ENCODE peak calls at places on chromosomes 3 and 15, in five cellular contexts. Z, E, P, X and J are unnamed samples.
A peak's percentile ranks its signal among the peaks of the same experiment; 100 is the strongest.

GRCh38 chr15:29668120-29668602 is 154.1 kb downstream of the TJP1 start:
- DNase-seq in Z (peak; percentile 1), E (peak; percentile 88), P (peak; percentile 71), X (no peak), J (peak; percentile 90)

GRCh38 chr3:15405448-15406050 is 21.8 kb downstream of the METTL6 start:
- DNase-seq in Z (peak; percentile 40), E (peak; percentile 30), P (peak; percentile 21), X (no peak), J (peak; percentile 51)

GRCh38 chr3:12224181-12225147 is 64.4 kb upstream of the PPARG start:
- DNase-seq in Z (no peak), E (no peak), P (no peak), X (no peak), J (peak; percentile 81)

GRCh38 chr3:186506846-186507245 is 37.3 kb downstream of the CRYGS start:
- DNase-seq in Z (no peak), E (no peak), P (no peak), X (no peak), J (no peak)

GRCh38 chr15:71476823-71477222 is 333.5 kb upstream of the NR2E3 start:
- DNase-seq in Z (no peak), E (no peak), P (no peak), X (no peak), J (no peak)

GRCh38 chr3:157125101-157125500 is 34.8 kb downstream of the CCNL1 start:
- DNase-seq in Z (no peak), E (no peak), P (no peak), X (no peak), J (no peak)

GRCh38 chr3:45123841-45124269 is 22.3 kb downstream of the CDCP1 start:
- DNase-seq in Z (no peak), E (peak; percentile 88), P (peak; percentile 72), X (no peak), J (peak; percentile 47)

GRCh38 chr3:60456180-60456579 is 795.1 kb downstream of the FHIT start:
- DNase-seq in Z (peak; percentile 57), E (no peak), P (no peak), X (no peak), J (no peak)

GRCh38 chr3:194270627-194271458 is 80.3 kb downstream of the CPN2 start:
- DNase-seq in Z (no peak), E (peak; percentile 15), P (no peak), X (no peak), J (peak; percentile 97)

GRCh38 chr15:57060799-57061198 is 142.4 kb downstream of the TCF12 start:
- DNase-seq in Z (no peak), E (peak; percentile 3), P (peak; percentile 14), X (no peak), J (no peak)

GRCh38 chr15:96355561-96356129 is 25.1 kb downstream of the NR2F2 start:
- DNase-seq in Z (no peak), E (no peak), P (no peak), X (no peak), J (no peak)

GRCh38 chr3:44128057-44128775 is 113.5 kb upstream of the TOPAZ1 start:
- DNase-seq in Z (no peak), E (no peak), P (no peak), X (no peak), J (no peak)

GRCh38 chr15:79592126-79592525 is 160.0 kb downstream of the MINAR1 start:
- DNase-seq in Z (no peak), E (no peak), P (no peak), X (no peak), J (no peak)

GRCh38 chr3:119918992-119919933 is 137.4 kb downstream of the NR1I2 start:
- DNase-seq in Z (no peak), E (no peak), P (no peak), X (no peak), J (no peak)

GRCh38 chr15:40838756-40839155 is 5.1 kb upstream of the SPINT1 start:
- DNase-seq in Z (no peak), E (no peak), P (no peak), X (no peak), J (no peak)

GRCh38 chr3:119221779-119222320 is 18.8 kb downstream of the B4GALT4 start:
- DNase-seq in Z (no peak), E (no peak), P (peak; percentile 39), X (no peak), J (no peak)

GRCh38 chr15:50134524-50135024 is 15.5 kb upstream of the ATP8B4 start:
- DNase-seq in Z (peak; percentile 80), E (no peak), P (no peak), X (no peak), J (peak; percentile 59)

GRCh38 chr15:72468103-72468502 is 6.0 kb upstream of the ARIH1 start:
- DNase-seq in Z (no peak), E (no peak), P (no peak), X (no peak), J (no peak)

GRCh38 chr3:188272481-188273372 is 118.8 kb downstream of the LPP start:
- DNase-seq in Z (peak; percentile 37), E (no peak), P (peak; percentile 96), X (no peak), J (peak; percentile 83)